ENCODE peak calls at places on chromosomes 7 and 10, in six cellular contexts. G is naive thymus-derived CD4-positive, alpha-beta T cell; I is aorta; X is Peyer's patch; U is lung; Q is tibial nerve. H is an unnamed sample. For H3K9me3, the result is how much of the 10 kb centered on the place peaks cover.

GRCh38 chr7:26532490-26532889 is 240.8 kb downstream of the SNX10 start:
- DNase-seq in Q (no peak), I (no peak), G (no peak), X (no peak), U (no peak), H (no peak)

GRCh38 chr7:18509491-18509890 is 13.9 kb downstream of the HDAC9 start:
- DNase-seq in G (no peak), U (no peak), I (no peak), X (no peak), Q (no peak), H (no peak)

GRCh38 chr7:131690446-131690845 is 134.0 kb upstream of the PODXL start:
- DNase-seq in U (peak), I (no peak), Q (no peak), X (no peak), G (no peak), H (no peak)

GRCh38 chr7:73307436-73307835 is 1.2 kb downstream of the NSUN5 start:
- DNase-seq in X (no peak), G (no peak), I (no peak), Q (no peak), U (no peak), H (no peak)

GRCh38 chr7:38190010-38190409 is 12.0 kb downstream of the STARD3NL start:
- DNase-seq in U (no peak), Q (no peak), G (no peak), X (no peak), I (no peak), H (no peak)

GRCh38 chr10:86419101-86419500 is 52.5 kb upstream of the GRID1 start:
- DNase-seq in U (no peak), I (no peak), G (no peak), Q (no peak), X (no peak), H (no peak)

GRCh38 chr7:100546129-100546867 is 7.3 kb downstream of the AGFG2 start:
- DNase-seq in X (no peak), U (no peak), I (no peak), Q (no peak), G (no peak), H (peak)

GRCh38 chr10:129332476-129332875 is 134.6 kb upstream of the MGMT start:
- DNase-seq in X (no peak), G (no peak), Q (peak), U (no peak), I (no peak), H (peak)

GRCh38 chr10:5609952-5610616 is 56.3 kb downstream of the ASB13 start:
- DNase-seq in Q (no peak), G (no peak), X (peak), I (no peak), U (no peak), H (no peak)

GRCh38 chr7:105209870-105210269 is 178.9 kb downstream of the SRPK2 start:
- DNase-seq in G (no peak), X (no peak), I (no peak), Q (no peak), U (no peak), H (peak)

GRCh38 chr7:130865408-130866236 is 131.6 kb upstream of the KLF14 start:
- DNase-seq in G (no peak), U (no peak), Q (no peak), I (no peak), X (no peak), H (no peak)

GRCh38 chr7:40899651-40900507 is 765.1 kb downstream of the SUGCT start:
- DNase-seq in Q (no peak), G (no peak), I (no peak), X (no peak), U (no peak), H (no peak)

GRCh38 chr7:744854-745430 is 17.9 kb upstream of the PRKAR1B start:
- DNase-seq in X (no peak), G (no peak), U (no peak), I (no peak), Q (no peak), H (no peak)

GRCh38 chr7:131196808-131197207 is 130.9 kb upstream of the MKLN1 start:
- DNase-seq in U (no peak), X (no peak), Q (no peak), I (no peak), G (no peak), H (no peak)

GRCh38 chr7:26100940-26101339 is 51.1 kb upstream of the NFE2L3 start:
- DNase-seq in U (no peak), X (no peak), G (no peak), Q (peak), I (no peak), H (no peak)

GRCh38 chr10:127278001-127278400 is 81.6 kb upstream of the INSYN2A start:
- DNase-seq in U (no peak), G (no peak), Q (no peak), X (no peak), I (no peak), H (no peak)

GRCh38 chr7:3754488-3755365 is 453.7 kb downstream of the SDK1 start:
- DNase-seq in Q (no peak), U (peak), X (no peak), I (no peak), G (no peak), H (no peak)

GRCh38 chr7:27346531-27347260 is 104.1 kb downstream of the EVX1 start:
- DNase-seq in X (no peak), I (peak), Q (peak), U (peak), G (no peak), H (no peak)

DNA sequence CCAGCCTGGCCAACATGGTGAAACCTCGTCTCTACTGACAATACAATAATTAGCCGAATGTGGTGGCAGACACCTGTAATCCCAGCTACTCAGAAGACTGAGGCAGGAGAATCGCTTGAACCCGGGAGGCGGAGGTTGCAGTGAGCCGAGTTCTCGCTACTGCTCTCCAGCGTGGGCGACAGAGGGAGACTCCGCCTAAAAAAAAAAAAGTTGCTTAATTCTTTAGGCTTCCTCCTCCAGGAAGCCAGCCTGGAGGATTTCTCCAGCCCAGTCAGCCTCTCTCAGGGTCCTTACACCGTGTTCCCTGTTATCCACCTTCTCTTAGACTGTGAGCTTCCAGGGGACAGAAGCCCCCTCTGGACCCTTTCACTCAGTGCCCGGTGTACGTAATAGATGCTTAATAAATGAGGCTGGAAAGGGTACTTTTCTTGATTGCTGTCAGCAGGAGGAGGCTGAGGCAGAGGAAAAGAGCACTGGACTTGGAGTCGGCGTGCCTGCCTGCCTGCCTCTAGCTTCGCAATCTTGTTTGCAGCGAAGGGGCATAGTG is 16.4 kb upstream of the NODAL start:
- DNase-seq in Q (no peak), X (no peak), G (no peak), U (no peak), I (no peak), H (no peak)
- H3K4me3 ChIP-seq in Q (peak), X (peak), G (no peak), U (no peak), I (no peak), H (no peak)

GRCh38 chr10:125355657-125356056 is 195.3 kb upstream of the CTBP2 start:
- DNase-seq in U (no peak), G (no peak), Q (no peak), I (no peak), X (no peak), H (no peak)
- H3K9me3 ChIP-seq in U (under half), G (under half), Q (under half), I (under half), X (under half), H (under half)

DNA sequence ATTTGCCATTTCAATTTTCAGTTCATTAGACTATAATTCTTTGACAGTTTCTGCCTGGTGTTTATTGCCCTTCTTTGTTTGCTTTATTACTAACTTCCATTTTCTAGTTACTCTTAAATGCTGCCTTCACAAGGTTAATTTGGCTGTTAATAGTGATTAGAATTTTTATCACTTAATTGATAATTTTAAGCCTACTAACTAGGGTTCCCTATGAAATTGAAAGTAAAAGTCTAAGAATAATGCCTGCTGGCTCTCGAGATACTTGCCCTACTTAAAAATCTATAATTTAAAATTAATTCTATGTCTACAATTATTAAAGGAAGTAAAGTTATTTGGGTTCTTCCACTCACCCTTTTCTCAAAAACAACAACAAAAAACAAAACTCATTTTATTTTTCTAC is 65.3 kb downstream of the C1GALT1 start:
- DNase-seq in G (no peak), I (no peak), U (no peak), Q (no peak), X (no peak), H (no peak)
- H3K4me3 ChIP-seq in G (no peak), I (no peak), U (no peak), Q (no peak), X (peak), H (no peak)

DNA sequence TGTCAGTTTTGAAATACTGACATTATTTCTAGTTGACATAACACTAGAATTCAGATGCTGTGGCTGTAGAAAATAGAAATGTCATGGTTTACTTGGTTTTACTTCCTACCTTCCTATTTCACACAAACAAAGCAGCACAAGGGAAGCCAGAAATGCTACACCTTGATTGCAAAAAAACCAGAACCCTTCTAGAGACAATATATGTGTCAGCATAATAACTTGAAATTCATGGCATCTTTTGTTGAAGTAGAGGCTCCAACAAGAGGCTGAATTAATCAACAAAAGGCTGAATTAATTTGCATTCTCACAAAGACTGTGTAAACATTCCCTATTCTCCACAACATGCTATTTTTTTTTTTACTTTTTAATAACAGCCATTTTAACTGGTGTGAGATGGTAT is 25.2 kb downstream of the ZNF117 start:
- DNase-seq in X (no peak), Q (no peak), U (no peak), G (no peak), I (no peak), H (no peak)
- H3K9me3 ChIP-seq in X (under half), Q (under half), U (under half), G (under half), I (under half), H (under half)

GRCh38 chr10:123136221-123136805 is 543 bp downstream of the HMX3 start:
- DNase-seq in Q (no peak), I (no peak), U (no peak), G (no peak), X (no peak), H (no peak)
- H3K4me3 ChIP-seq in Q (no peak), I (no peak), U (no peak), G (no peak), X (peak), H (peak)

DNA sequence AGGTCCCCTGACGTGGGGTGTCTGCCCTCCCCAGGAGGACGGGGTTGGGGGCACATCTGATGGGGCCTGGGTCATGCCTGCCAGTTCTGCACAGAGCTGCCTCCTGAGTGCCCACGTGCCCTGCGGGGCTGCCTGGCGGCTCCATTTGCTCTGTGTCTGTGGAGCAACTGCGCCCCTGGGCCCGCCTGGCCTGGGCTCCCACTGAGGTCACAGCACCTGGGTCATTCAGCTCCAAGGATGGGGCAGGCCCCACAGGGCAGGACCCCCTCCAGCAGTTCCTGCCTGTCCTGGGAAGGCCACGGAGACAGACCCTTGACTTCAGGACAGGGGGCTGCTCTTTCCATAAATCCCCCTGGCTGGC is 590.6 kb downstream of the PTPRN2 start:
- DNase-seq in U (no peak), I (no peak), X (peak), G (no peak), Q (no peak), H (no peak)
- H3K9me3 ChIP-seq in U (under half), I (under half), X (under half), G (under half), Q (under half), H (under half)

H was measured in CD4-positive, alpha-beta memory T cell.